ENCODE peak calls at places on chromosomes 1 and 21, in five cellular contexts. V is amygdala, S is KG1, D is ELR, E is Calu3. P is an unnamed sample.

GRCh38 chr1:147879911-147880310 is 22.7 kb upstream of the GJA8 start:
- DNase-seq in S (no peak), E (no peak), V (no peak), D (no peak), P (no peak)

GRCh38 chr1:67307251-67308060 is at the start of gene IL12RB2:
- DNase-seq in V (no peak), E (peak), S (no peak), D (no peak), P (peak)

GRCh38 chr21:25507522-25507921 is 99.8 kb downstream of the MRPL39 start:
- DNase-seq in S (no peak), E (no peak), D (peak), V (no peak), P (no peak)

GRCh38 chr1:156487862-156488261 is 12.7 kb downstream of the MEF2D start:
- DNase-seq in D (peak), V (no peak), E (no peak), S (no peak), P (no peak)

GRCh38 chr1:32487182-32487581 is 22.3 kb downstream of the ZBTB8B start:
- DNase-seq in S (no peak), E (no peak), D (peak), V (no peak), P (no peak)

GRCh38 chr1:179883739-179884138 is 1.7 kb downstream of the TOR1AIP1 start:
- DNase-seq in V (no peak), D (peak), S (no peak), E (peak), P (peak)

GRCh38 chr1:63790989-63791388 is 17.2 kb downstream of the ROR1 start:
- DNase-seq in E (no peak), S (no peak), D (no peak), V (no peak), P (no peak)

GRCh38 chr21:43332872-43333300 is 94.0 kb downstream of the SIK1 start:
- DNase-seq in E (no peak), S (no peak), D (peak), V (no peak), P (no peak)

P was measured in hepatocyte.